ENCODE peak calls at places on chromosomes 2 and 18, in eight cellular contexts. C, M, U, O, L, S, J and Z are unnamed samples.

GRCh38 chr18:10057808-10058791 is 144.3 kb downstream of the VAPA start:
- DNase-seq in L (no peak), C (no peak), M (no peak), J (peak; percentile 79), O (no peak), S (peak; percentile 2), U (no peak), Z (peak; percentile 61)

GRCh38 chr2:9739508-9739907 is 103.8 kb upstream of the TAF1B start:
- DNase-seq in L (no peak), J (no peak), C (no peak), O (peak; percentile 77), U (peak; percentile 62), M (peak; percentile 27), S (no peak), Z (no peak)

GRCh38 chr2:79993144-79993543 is 311.4 kb downstream of the LRRTM1 start:
- DNase-seq in U (no peak), L (no peak), O (no peak), S (no peak), C (no peak), M (no peak), J (peak; percentile 79), Z (no peak)

GRCh38 chr2:68127358-68128242 is 30.1 kb upstream of the PNO1 start:
- DNase-seq in L (no peak), M (no peak), J (no peak), O (no peak), C (no peak), S (no peak), U (no peak), Z (no peak)

GRCh38 chr2:37389984-37390765 is 45.7 kb downstream of the QPCT start:
- DNase-seq in L (peak; percentile 68), C (no peak), S (peak; percentile 79), U (peak; percentile 75), M (peak; percentile 36), O (no peak), J (peak; percentile 22), Z (peak; percentile 90)

GRCh38 chr2:42182654-42183308 is 13.6 kb downstream of the EML4 start:
- DNase-seq in S (no peak), O (no peak), M (no peak), L (no peak), J (no peak), U (no peak), C (no peak), Z (no peak)

GRCh38 chr2:70496819-70497218 is 56.8 kb downstream of the TGFA start:
- DNase-seq in S (no peak), O (no peak), M (no peak), L (no peak), C (no peak), U (no peak), J (no peak), Z (no peak)

GRCh38 chr2:47208852-47209606 is 53.9 kb upstream of the STPG4 start:
- DNase-seq in M (no peak), L (no peak), C (no peak), J (peak; percentile 80), U (no peak), S (peak; percentile 72), O (no peak), Z (no peak)

GRCh38 chr2:8510519-8510918 is 171.3 kb upstream of the ID2 start:
- DNase-seq in M (no peak), S (no peak), J (no peak), O (no peak), U (no peak), C (peak; percentile 85), L (no peak), Z (no peak)

GRCh38 chr18:9849407-9849961 is 36.3 kb upstream of the TXNDC2 start:
- DNase-seq in S (no peak), L (peak; percentile 39), M (no peak), O (no peak), J (peak; percentile 75), U (no peak), C (no peak), Z (peak; percentile 16)

GRCh38 chr2:165927353-165927752 is 26.2 kb downstream of the TTC21B start:
- DNase-seq in M (no peak), U (no peak), S (no peak), L (no peak), J (no peak), O (no peak), C (no peak), Z (no peak)

GRCh38 chr2:241620419-241620769 is 16.6 kb downstream of the THAP4 start:
- DNase-seq in L (no peak), M (no peak), U (peak; percentile 83), O (no peak), C (no peak), J (no peak), S (peak; percentile 40), Z (peak; percentile 39)

GRCh38 chr2:173720310-173720709 is 244.9 kb downstream of the SP3 start:
- DNase-seq in S (no peak), C (no peak), L (no peak), J (no peak), U (no peak), M (no peak), O (no peak), Z (no peak)

GRCh38 chr18:37392648-37393047 is 172.9 kb downstream of the CELF4 start:
- DNase-seq in S (no peak), L (no peak), C (no peak), O (no peak), M (no peak), J (no peak), U (no peak), Z (no peak)

GRCh38 chr2:229153946-229154345 is 117.1 kb downstream of the PID1 start:
- DNase-seq in M (no peak), S (no peak), U (no peak), J (no peak), O (no peak), L (no peak), C (no peak), Z (no peak)

GRCh38 chr18:25517881-25518715 is 166.1 kb upstream of the ZNF521 start:
- DNase-seq in S (no peak), U (no peak), C (no peak), M (no peak), L (no peak), J (no peak), O (no peak), Z (peak; percentile 99)

GRCh38 chr2:72367530-72368225 is 220.0 kb upstream of the CYP26B1 start:
- DNase-seq in J (peak; percentile 96), U (no peak), L (no peak), M (no peak), S (peak; percentile 98), C (no peak), O (no peak), Z (no peak)

GRCh38 chr2:208049006-208049405 is 23.7 kb upstream of the PLEKHM3 start:
- DNase-seq in J (no peak), O (no peak), C (no peak), L (no peak), M (no peak), U (no peak), S (no peak), Z (no peak)

GRCh38 chr2:191358325-191359025 is 113.3 kb downstream of the MYO1B start:
- DNase-seq in S (no peak), C (no peak), J (no peak), O (no peak), M (no peak), L (no peak), U (no peak), Z (no peak)

GRCh38 chr18:78693429-78693828 is 286.2 kb upstream of the SALL3 start:
- DNase-seq in J (no peak), C (no peak), O (no peak), S (no peak), L (no peak), U (no peak), M (no peak), Z (no peak)

GRCh38 chr2:108640731-108641130 is 78.6 kb upstream of the RANBP2 start:
- DNase-seq in U (no peak), M (no peak), C (no peak), O (no peak), L (no peak), S (peak; percentile 49), J (peak; percentile 31), Z (no peak)

GRCh38 chr2:205017381-205017780 is 472.1 kb downstream of the PARD3B start:
- DNase-seq in O (no peak), M (no peak), L (no peak), J (no peak), U (no peak), S (no peak), C (no peak), Z (no peak)

GRCh38 chr2:95073856-95074662 is 47.5 kb downstream of the MRPS5 start:
- DNase-seq in U (peak; percentile 34), L (no peak), S (no peak), M (no peak), J (no peak), C (no peak), O (no peak), Z (no peak)